ENCODE peak calls at places on chromosomes 5 and 9, in four cellular contexts. J is Calu3, Q is MCF 10A, P is adrenal gland. D is an unnamed sample.

GRCh38 chr9:79312686-79313421 is 258.9 kb upstream of the TLE4 start:
- DNase-seq in J (no peak), Q (no peak), P (no peak), D (no peak)

GRCh38 chr9:106799146-106799545 is 63.8 kb upstream of the ZNF462 start:
- DNase-seq in Q (peak), J (no peak), P (no peak), D (no peak)

GRCh38 chr9:91053824-91054223 is 252.2 kb downstream of the SYK start:
- DNase-seq in P (no peak), J (no peak), Q (no peak), D (no peak)

GRCh38 chr9:94779693-94780290 is 53.3 kb downstream of the AOPEP start:
- DNase-seq in Q (no peak), P (no peak), J (no peak), D (no peak)

GRCh38 chr9:114908104-114908621 is 22.2 kb downstream of the TNFSF8 start:
- DNase-seq in Q (peak), J (peak), P (no peak), D (no peak)

GRCh38 chr9:11192993-11193392 is 580.2 kb upstream of the PTPRD start:
- DNase-seq in Q (no peak), P (no peak), J (no peak), D (no peak)

GRCh38 chr9:136283291-136284235 is 20.3 kb downstream of the CCDC187 start:
- DNase-seq in J (peak), Q (peak), P (peak), D (no peak)

GRCh38 chr5:68134033-68134668 is 81.4 kb upstream of the PIK3R1 start:
- DNase-seq in P (no peak), J (no peak), Q (peak), D (no peak)

GRCh38 chr5:54553659-54554207 is 36.2 kb downstream of the SNX18 start:
- DNase-seq in Q (no peak), P (no peak), J (no peak), D (no peak)

GRCh38 chr5:154286557-154286956 is 96.0 kb downstream of the GALNT10 start:
- DNase-seq in Q (no peak), P (no peak), J (no peak), D (no peak)

GRCh38 chr9:91530829-91531228 is 107.2 kb upstream of the NFIL3 start:
- DNase-seq in P (no peak), Q (no peak), J (no peak), D (no peak)

GRCh38 chr9:87189006-87189405 is 241.7 kb upstream of the GAS1 start:
- DNase-seq in P (no peak), J (no peak), Q (no peak), D (no peak)

GRCh38 chr5:146380714-146381113 is 42.1 kb downstream of the POU4F3 start:
- DNase-seq in P (no peak), Q (no peak), J (no peak), D (no peak)

GRCh38 chr9:107612136-107612535 is 122.6 kb upstream of the KLF4 start:
- DNase-seq in Q (no peak), P (peak), J (no peak), D (peak)

GRCh38 chr9:10252174-10252573 is 360.6 kb downstream of the PTPRD start:
- DNase-seq in J (no peak), P (peak), Q (no peak), D (no peak)

GRCh38 chr9:126915281-126915816 is 767 bp downstream of the RALGPS1 start:
- DNase-seq in Q (peak), J (peak), P (peak), D (peak)

GRCh38 chr5:179337227-179338122 is 7.8 kb downstream of the ADAMTS2 start:
- DNase-seq in Q (no peak), P (no peak), J (no peak), D (no peak)

GRCh38 chr5:162444129-162444762 is 376.7 kb downstream of the GABRG2 start:
- DNase-seq in J (no peak), P (no peak), Q (no peak), D (no peak)

GRCh38 chr9:35771079-35771441 is 17.0 kb upstream of the MSMP start:
- DNase-seq in Q (no peak), J (no peak), P (peak), D (no peak)

GRCh38 chr5:111072949-111073682 is 1.6 kb downstream of the TSLP start:
- DNase-seq in Q (peak), J (peak), P (peak), D (peak)

GRCh38 chr5:111069839-111070238 is 1.7 kb upstream of the TSLP start:
- DNase-seq in J (no peak), Q (no peak), P (no peak), D (no peak)

GRCh38 chr5:111068208-111068607 is 3.3 kb upstream of the TSLP start:
- DNase-seq in P (no peak), J (no peak), Q (no peak), D (no peak)

GRCh38 chr5:111071413-111071812 is at the start of gene TSLP:
- DNase-seq in P (no peak), Q (no peak), J (no peak), D (no peak)

GRCh38 chr5:111070272-111071134 is 1.0 kb upstream of the TSLP start:
- DNase-seq in Q (no peak), P (no peak), J (no peak), D (no peak)
- TF ChIP-seq CTCF in Q (no peak), P (no peak), J (no peak), D (no peak)

GRCh38 chr9:38332625-38333024 is 59.9 kb upstream of the ALDH1B1 start:
- DNase-seq in P (no peak), Q (no peak), J (no peak), D (no peak)

GRCh38 chr9:38336341-38336740 is 56.2 kb upstream of the ALDH1B1 start:
- DNase-seq in J (no peak), Q (no peak), P (no peak), D (peak)

GRCh38 chr9:38333047-38333446 is 59.5 kb upstream of the ALDH1B1 start:
- DNase-seq in J (no peak), P (no peak), Q (peak), D (no peak)

GRCh38 chr9:38335686-38336085 is 56.8 kb upstream of the ALDH1B1 start:
- DNase-seq in Q (no peak), P (no peak), J (no peak), D (no peak)

GRCh38 chr9:38334234-38334633 is 58.3 kb upstream of the ALDH1B1 start:
- DNase-seq in J (no peak), Q (peak), P (no peak), D (no peak)
- TF ChIP-seq CTCF in J (no peak), Q (peak), P (no peak), D (no peak)

DNA sequence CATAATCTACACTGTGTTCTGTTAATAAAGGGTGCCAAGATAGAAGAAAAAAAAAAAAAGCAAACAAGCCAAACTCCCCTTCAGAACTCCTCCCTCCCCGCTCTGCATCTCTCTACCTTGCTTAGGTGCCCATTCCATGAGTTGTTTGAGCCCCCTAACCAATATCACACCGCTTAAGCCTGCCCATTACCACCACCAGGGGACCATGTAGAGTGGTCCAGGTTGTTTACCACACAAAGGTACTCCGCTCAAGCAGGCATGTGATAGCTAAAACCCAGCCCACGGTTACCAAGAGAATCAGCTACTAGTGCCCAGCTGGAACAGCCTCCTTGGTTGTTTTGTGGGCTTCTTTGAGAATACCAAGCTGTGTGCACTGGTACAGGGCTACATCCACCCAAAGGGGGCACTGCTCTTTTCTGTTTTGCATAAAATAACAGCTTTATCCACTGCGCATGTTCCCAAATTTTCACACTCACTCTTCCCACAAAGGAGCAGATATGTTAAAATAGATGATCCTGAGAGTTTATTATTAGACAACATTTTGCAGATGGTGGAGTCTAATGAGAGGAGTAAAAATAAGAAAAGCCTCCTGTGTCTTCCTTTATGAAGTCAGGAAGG is 304.1 kb downstream of the DEPDC1B start:
- DNase-seq in P (no peak), J (no peak), Q (no peak), D (no peak)
- TF ChIP-seq CTCF in P (no peak), J (no peak), Q (no peak), D (no peak)

GRCh38 chr5:28734396-28734795 is 1696.0 kb upstream of the CDH9 start:
- DNase-seq in Q (peak), P (no peak), J (no peak), D (no peak)
- TF ChIP-seq CTCF in Q (no peak), P (no peak), J (no peak), D (no peak)

DNA sequence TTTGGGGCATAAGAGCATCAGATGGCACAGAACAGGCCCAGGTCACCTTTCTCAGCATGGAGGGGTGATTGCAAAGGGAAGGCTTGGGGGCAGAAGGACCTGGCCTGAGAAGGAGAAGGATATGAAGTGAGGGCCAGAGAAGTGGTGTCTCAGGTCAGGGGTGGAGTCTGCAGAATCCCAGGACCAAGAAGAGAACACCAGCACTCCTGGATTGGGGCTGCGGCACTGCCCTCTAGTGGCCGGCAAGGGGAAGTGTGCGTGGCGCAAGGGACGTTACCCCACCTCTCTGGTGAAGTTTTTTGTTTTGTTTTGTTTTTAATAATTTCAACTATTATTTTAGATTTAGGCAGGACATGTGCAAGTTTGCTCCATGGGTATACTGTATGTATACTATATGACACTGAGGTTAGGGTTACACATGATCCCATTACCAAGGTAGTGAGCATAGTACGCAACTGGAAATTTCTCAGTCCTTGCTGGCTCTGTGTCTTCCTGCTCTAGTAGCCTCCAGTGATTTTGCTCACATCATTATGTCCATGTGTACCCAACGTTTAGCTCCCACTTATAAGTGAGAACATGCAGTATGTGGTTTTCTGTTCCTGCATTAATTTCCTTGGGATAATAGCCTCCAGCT is 1548.6 kb downstream of the EFNA5 start:
- DNase-seq in J (peak), Q (peak), P (peak), D (no peak)
- TF ChIP-seq CTCF in J (peak), Q (peak), P (peak), D (peak)

DNA sequence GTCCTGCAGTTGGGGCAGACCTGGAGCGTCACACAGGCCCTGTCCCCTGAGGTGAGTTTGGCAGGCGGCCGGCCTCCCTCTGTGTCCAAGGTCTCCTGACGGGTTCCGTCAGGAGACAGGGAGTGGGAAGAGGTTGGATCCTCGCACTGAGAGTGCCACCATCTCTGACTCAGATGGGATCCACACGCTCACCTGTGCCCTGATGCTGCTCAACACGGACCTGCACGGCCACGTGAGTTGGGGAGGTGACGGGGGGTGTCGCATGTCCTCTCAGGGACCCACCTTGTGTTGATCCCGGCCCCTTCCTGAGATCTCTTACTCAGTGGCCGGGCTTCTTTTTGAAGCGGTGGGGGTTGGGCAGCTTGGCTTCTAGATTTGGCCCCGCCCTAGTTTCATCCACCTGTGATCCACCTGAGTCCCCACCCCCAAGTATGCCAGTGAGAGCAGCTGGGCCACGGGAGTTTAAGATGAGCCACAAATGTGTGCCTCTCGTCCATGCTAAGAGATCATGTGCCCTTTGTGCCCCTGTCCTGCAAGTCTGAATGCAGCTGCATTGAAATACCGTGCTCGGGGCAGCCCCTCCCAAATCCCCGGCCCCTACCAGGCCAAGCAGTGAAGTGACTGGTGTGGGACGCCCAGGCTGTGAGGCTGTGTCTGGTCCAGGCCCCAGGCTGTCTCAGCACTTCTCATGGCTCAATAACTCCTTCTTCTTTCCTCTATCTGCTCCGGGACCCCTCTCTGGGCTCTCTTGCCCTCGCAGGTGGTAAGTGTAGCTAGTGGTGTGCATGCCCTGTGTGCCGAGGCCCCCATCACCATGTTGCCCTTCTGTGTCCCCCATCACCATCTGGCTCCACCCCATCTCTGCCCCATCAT is 27.2 kb downstream of the PSD2 start:
- DNase-seq in Q (no peak), J (no peak), P (no peak), D (no peak)
- TF ChIP-seq CTCF in Q (no peak), J (no peak), P (no peak), D (no peak)

DNA sequence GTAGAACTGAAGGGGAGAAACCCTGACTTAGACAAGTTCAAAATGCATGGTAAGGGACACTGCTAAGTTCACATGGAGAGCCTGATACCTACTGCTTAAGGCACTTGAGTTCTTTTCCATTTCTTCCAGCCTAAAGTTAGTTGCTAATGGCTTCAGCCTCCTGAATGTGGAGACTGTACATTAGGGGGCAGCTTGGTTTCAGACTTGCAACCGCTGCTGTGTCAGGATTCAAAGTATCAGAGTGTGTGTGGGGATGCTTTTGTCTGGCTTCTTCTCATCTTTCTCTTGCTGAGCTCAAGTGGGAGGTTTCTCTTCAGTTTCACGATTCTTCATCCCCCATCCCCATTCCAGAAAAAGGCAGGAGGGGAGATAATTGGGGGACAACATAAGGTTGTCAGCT is 49.4 kb downstream of the ATP10B start:
- DNase-seq in P (no peak), J (peak), Q (peak), D (no peak)
- TF ChIP-seq CTCF in P (no peak), J (no peak), Q (peak), D (no peak)

GRCh38 chr5:93658044-93658443 is 75.0 kb downstream of the NR2F1 start:
- DNase-seq in P (no peak), Q (no peak), J (no peak), D (no peak)
- TF ChIP-seq CTCF in P (no peak), Q (no peak), J (no peak), D (no peak)

D was measured in suprapubic skin.